ENCODE peak calls at places on chromosomes 7 and 10, in seven cellular contexts. L is fibroblast of lung, J is endothelial cell of umbilical vein, W is ovary, P is tibial artery, A is cardiac muscle cell, T is IMR-90. Q is an unnamed sample.
A peak's percentile ranks its signal among the peaks of the same experiment; 100 is the strongest.

GRCh38 chr10:78149193-78149592 is 115.5 kb downstream of the RPS24 start:
- DNase-seq in L (peak; percentile 11), J (no peak), W (no peak), P (no peak), A (peak; percentile 15), T (peak; percentile 41), Q (peak; percentile 42)

GRCh38 chr7:157394246-157395191 is 57.7 kb downstream of the DNAJB6 start:
- DNase-seq in L (peak; percentile 28), J (no peak), W (no peak), P (no peak), A (no peak), T (peak; percentile 78), Q (no peak)

GRCh38 chr7:157136372-157136771 is 2.4 kb upstream of the UBE3C start:
- DNase-seq in L (peak; percentile 72), J (peak; percentile 77), W (no peak), P (no peak), A (peak; percentile 92), T (peak; percentile 94), Q (peak; percentile 92)

GRCh38 chr10:78277734-78278404 is 244.2 kb downstream of the RPS24 start:
- DNase-seq in L (peak; percentile 66), J (no peak), W (no peak), P (peak; percentile 49), A (peak; percentile 54), T (peak; percentile 75), Q (peak; percentile 76)

GRCh38 chr7:108805808-108806397 is 236.2 kb downstream of the DNAJB9 start:
- DNase-seq in L (peak; percentile 45), J (peak; percentile 14), W (no peak), P (no peak), A (peak; percentile 64), T (peak; percentile 1), Q (peak; percentile 62)

GRCh38 chr7:155840262-155840885 is 28.1 kb upstream of the SHH start:
- DNase-seq in L (no peak), J (no peak), W (no peak), P (no peak), A (no peak), T (no peak), Q (no peak)

GRCh38 chr10:12566161-12567115 is 217.1 kb downstream of the CAMK1D start:
- DNase-seq in L (peak; percentile 28), J (no peak), W (no peak), P (peak; percentile 65), A (peak; percentile 3), T (peak; percentile 52), Q (peak; percentile 75)

GRCh38 chr7:7315851-7316250 is 133.5 kb downstream of the C1GALT1 start:
- DNase-seq in L (no peak), J (no peak), W (no peak), P (no peak), A (no peak), T (no peak), Q (no peak)

GRCh38 chr7:141731476-141732149 is 6.5 kb upstream of the SSBP1 start:
- DNase-seq in L (no peak), J (no peak), W (no peak), P (no peak), A (no peak), T (no peak), Q (peak; percentile 12)

GRCh38 chr7:151246161-151247015 is 2.1 kb downstream of the SMARCD3 start:
- DNase-seq in L (no peak), J (no peak), W (no peak), P (no peak), A (no peak), T (no peak), Q (no peak)
- H3K4me3 ChIP-seq in L (peak overlapping the region; percentile 23), J (no peak overlapping the region), W (no peak overlapping the region), P (peak overlapping the region; percentile 73), A (peak overlapping the region; percentile 100), T (no peak overlapping the region), Q (peak overlapping the region; percentile 79)

DNA sequence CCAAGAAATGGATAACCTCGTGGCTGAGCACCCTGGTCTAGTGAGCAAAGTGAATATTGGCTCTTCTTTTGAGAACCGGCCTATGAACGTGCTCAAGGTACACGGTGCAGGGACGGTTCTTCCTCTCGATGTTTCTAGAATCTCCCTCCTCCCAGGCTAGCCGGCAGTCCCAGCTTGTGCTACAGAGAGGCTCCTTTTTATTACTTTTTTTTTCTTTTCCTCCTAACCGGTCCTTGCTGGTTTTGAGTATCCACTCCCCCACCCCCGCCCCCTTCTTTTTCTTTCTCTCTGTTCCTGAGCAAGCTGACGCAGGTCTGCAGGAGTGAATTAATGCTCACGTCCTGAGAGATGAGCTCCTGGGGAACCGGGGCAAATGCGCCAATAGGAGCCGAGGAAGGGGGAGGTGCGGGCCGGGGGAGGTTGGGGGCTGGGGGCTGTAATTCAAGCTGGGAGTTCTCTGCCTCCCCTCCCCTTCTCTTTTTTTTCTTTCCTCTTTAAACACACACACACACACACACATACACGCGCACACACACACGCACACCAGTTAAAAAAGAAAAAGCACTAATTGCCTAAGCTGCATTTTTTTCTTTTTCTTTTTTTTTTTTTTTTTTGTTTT is 6.5 kb downstream of the CPA2 start:
- DNase-seq in L (peak; percentile 54), J (peak; percentile 24), W (peak; percentile 42), P (no peak), A (peak; percentile 73), T (peak; percentile 48), Q (no peak)
- H3K4me3 ChIP-seq in L (peak overlapping the region; percentile 28), J (no peak overlapping the region), W (peak overlapping the region; percentile 12), P (peak overlapping the region; percentile 29), A (no peak overlapping the region), T (no peak overlapping the region), Q (no peak overlapping the region)

DNA sequence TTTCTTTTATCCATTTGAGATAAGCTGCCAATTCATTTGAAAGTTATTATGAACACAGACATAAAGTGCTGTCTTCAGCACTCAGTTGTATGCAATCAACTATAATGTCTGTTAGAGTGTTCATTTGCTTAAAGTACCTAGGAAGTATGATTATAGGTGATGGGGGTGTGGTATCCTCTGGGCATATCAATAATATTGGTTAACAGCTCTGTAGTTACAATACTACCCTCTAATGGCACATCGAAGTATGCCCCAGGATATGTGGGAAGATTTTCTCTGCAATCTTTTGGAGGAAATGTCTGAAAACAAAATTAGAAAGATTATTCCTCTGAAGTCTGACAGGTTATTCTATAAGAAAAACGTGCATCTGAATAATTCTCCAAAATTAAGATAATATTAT is 429.7 kb downstream of the ARL4A start:
- DNase-seq in L (peak; percentile 61), J (peak; percentile 62), W (no peak), P (no peak), A (peak; percentile 29), T (peak; percentile 37), Q (peak; percentile 41)
- H3K4me3 ChIP-seq in L (no peak overlapping the region), J (no peak overlapping the region), W (no peak overlapping the region), P (no peak overlapping the region), A (no peak overlapping the region), T (no peak overlapping the region), Q (no peak overlapping the region)

DNA sequence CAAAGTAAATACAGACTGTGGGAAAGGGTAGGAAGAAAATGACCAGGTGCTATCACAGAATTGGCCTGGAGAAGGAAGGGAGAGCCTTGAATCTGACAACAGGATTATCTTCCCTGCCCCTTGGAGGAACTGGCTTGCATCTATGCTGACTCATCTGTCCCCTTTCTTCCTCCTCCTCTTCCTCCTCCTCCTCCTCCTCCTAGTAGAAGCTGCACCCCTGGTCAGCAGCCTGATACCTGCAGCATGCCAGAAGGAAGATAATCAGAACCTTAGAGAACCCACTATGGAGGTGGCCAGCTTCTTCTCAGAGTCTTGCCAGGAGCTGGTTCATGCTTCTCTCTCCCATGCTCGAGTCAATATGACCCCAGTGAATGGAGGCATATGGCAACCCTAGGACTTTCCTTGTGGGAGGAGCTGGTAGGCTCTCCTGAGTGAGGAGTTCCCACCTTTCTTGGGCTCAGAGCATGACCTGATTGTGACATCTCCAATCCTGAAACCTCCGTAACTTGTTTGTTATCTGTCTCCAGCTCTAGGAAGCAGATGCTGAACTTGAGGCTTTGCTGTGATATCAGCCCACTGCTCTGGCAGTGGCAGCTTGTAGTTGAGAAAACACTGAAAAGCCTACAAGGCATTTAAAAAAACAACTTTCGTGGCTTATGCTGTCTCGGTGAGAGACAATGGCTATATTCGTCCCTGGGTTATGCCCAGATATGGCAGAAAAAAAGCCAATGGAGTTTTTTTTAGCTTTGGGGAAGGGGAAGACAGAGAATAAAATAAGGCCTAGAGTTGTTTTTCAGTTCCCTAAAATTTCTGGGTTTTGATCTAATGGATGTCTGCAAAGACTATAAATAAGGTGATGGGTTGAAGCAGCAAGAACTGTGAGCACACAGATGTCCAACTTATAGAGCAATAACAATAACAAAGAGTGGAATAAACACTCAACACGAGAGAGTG is 60.6 kb downstream of the CDHR3 start:
- DNase-seq in L (no peak), J (no peak), W (no peak), P (no peak), A (no peak), T (no peak), Q (no peak)
- H3K4me3 ChIP-seq in L (no peak overlapping the region), J (no peak overlapping the region), W (no peak overlapping the region), P (no peak overlapping the region), A (no peak overlapping the region), T (no peak overlapping the region), Q (no peak overlapping the region)

GRCh38 chr10:117892681-117893220 is 154.0 kb downstream of the RAB11FIP2 start:
- DNase-seq in L (no peak), J (no peak), W (no peak), P (no peak), A (no peak), T (no peak), Q (no peak)
- H3K4me3 ChIP-seq in L (no peak overlapping the region), J (no peak overlapping the region), W (no peak overlapping the region), P (no peak overlapping the region), A (no peak overlapping the region), T (no peak overlapping the region), Q (no peak overlapping the region)

GRCh38 chr7:30019387-30019786 is 7.1 kb downstream of the FKBP14 start:
- DNase-seq in L (no peak), J (no peak), W (no peak), P (no peak), A (no peak), T (no peak), Q (no peak)

GRCh38 chr7:30022991-30023390 is 3.5 kb downstream of the FKBP14 start:
- DNase-seq in L (no peak), J (no peak), W (no peak), P (no peak), A (no peak), T (no peak), Q (no peak)

GRCh38 chr7:30023524-30023923 is 3.0 kb downstream of the FKBP14 start:
- DNase-seq in L (no peak), J (no peak), W (no peak), P (no peak), A (no peak), T (no peak), Q (no peak)

GRCh38 chr7:30019960-30020359 is 6.5 kb downstream of the FKBP14 start:
- DNase-seq in L (no peak), J (peak; percentile 37), W (no peak), P (no peak), A (no peak), T (peak; percentile 7), Q (no peak)

DNA sequence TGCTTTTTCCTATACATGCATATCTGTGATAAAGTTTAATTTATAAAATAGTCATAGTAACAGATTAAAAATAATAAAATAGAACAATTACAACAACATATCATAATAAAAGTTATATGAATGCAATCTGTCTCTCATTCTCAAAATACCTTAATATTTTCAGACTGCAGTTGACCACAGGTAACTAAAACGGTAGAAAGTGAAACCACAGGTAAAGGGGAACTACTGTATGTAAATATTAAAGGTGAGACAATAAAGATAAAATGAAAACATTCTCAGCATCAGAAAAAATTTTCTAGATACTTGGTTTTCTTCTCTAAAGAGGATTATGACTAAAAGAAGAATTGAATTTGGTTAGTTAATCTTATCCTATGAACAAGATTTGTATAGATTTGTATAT is 6.0 kb downstream of the FKBP14 start:
- DNase-seq in L (no peak), J (no peak), W (no peak), P (no peak), A (no peak), T (no peak), Q (no peak)
- H3K4me3 ChIP-seq in L (no peak overlapping the region), J (no peak overlapping the region), W (no peak overlapping the region), P (no peak overlapping the region), A (no peak overlapping the region), T (no peak overlapping the region), Q (no peak overlapping the region)